ENCODE peak calls at places on chromosomes 13 and 19, in four cellular contexts. Y, X, L and U are unnamed samples.

GRCh38 chr19:47280183-47280797 is 5.6 kb downstream of the INAFM1 start:
- DNase-seq in Y (peak), X (peak), L (peak), U (peak)

GRCh38 chr13:100361504-100361903 is 227.1 kb downstream of the GGACT start:
- DNase-seq in Y (no peak), X (no peak), L (no peak), U (no peak)

GRCh38 chr19:16836906-16837362 is 7.7 kb downstream of the SIN3B start:
- DNase-seq in Y (no peak), X (no peak), L (no peak), U (no peak)

GRCh38 chr19:49933643-49934042 is 4.3 kb upstream of the NUP62 start:
- DNase-seq in Y (no peak), X (no peak), L (no peak), U (no peak)

GRCh38 chr19:58570770-58571574 is 2.2 kb downstream of the MZF1 start:
- DNase-seq in Y (peak), X (peak), L (no peak), U (no peak)

GRCh38 chr19:6828698-6829633 is 56.5 kb downstream of the VAV1 start:
- DNase-seq in Y (peak), X (no peak), L (peak), U (peak)

GRCh38 chr19:31232220-31232619 is 117.0 kb downstream of the TSHZ3 start:
- DNase-seq in Y (no peak), X (no peak), L (no peak), U (no peak)

GRCh38 chr19:22144394-22144793 is 52.4 kb downstream of the ZNF676 start:
- DNase-seq in Y (peak), X (no peak), L (peak), U (no peak)

GRCh38 chr13:20192470-20193141 is at the start of gene GJB2:
- DNase-seq in Y (peak), X (peak), L (no peak), U (peak)

GRCh38 chr19:30078381-30078910 is 136.4 kb downstream of the URI1 start:
- DNase-seq in Y (no peak), X (no peak), L (no peak), U (no peak)

GRCh38 chr19:4803736-4804695 is 12.5 kb downstream of the FEM1A start:
- DNase-seq in Y (peak), X (peak), L (peak), U (peak)

GRCh38 chr19:17402982-17403855 is 2.2 kb downstream of the BST2 start:
- DNase-seq in Y (peak), X (peak), L (peak), U (no peak)

GRCh38 chr13:29587645-29588044 is 7.8 kb downstream of the SLC7A1 start:
- DNase-seq in Y (no peak), X (no peak), L (no peak), U (no peak)

GRCh38 chr19:7982651-7983099 is 22.8 kb downstream of the ELAVL1 start:
- DNase-seq in Y (no peak), X (no peak), L (no peak), U (no peak)

GRCh38 chr13:53138369-53139036 is 109.9 kb downstream of the OLFM4 start:
- DNase-seq in Y (no peak), X (peak), L (no peak), U (no peak)

GRCh38 chr19:34044011-34044410 is 128.3 kb upstream of the LSM14A start:
- DNase-seq in Y (no peak), X (no peak), L (no peak), U (no peak)

GRCh38 chr19:12660980-12661379 is 5.6 kb downstream of the MAN2B1 start:
- DNase-seq in Y (no peak), X (no peak), L (no peak), U (no peak)

GRCh38 chr19:51803529-51803928 is 8.6 kb downstream of the FPR3 start:
- DNase-seq in Y (no peak), X (no peak), L (no peak), U (no peak)

GRCh38 chr19:38093587-38093986 is 130.4 kb downstream of the DPF1 start:
- DNase-seq in Y (no peak), X (no peak), L (no peak), U (no peak)

GRCh38 chr13:65093352-65093751 is 2136.8 kb downstream of the PCDH9 start:
- DNase-seq in Y (no peak), X (no peak), L (no peak), U (no peak)

GRCh38 chr13:111958612-111959395 is 108.1 kb upstream of the SOX1 start:
- DNase-seq in Y (no peak), X (no peak), L (no peak), U (no peak)

GRCh38 chr19:32824136-32824835 is 45.3 kb downstream of the SLC7A9 start:
- DNase-seq in Y (no peak), X (no peak), L (no peak), U (no peak)

GRCh38 chr19:35555301-35556005 is 8.0 kb downstream of the ATP4A start:
- DNase-seq in Y (no peak), X (no peak), L (peak), U (peak)

GRCh38 chr19:51034704-51035103 is at the start of gene KLK12:
- DNase-seq in Y (no peak), X (no peak), L (no peak), U (no peak)

GRCh38 chr13:100588350-100589177 is at the start of gene GGACT:
- DNase-seq in Y (peak), X (peak), L (peak), U (peak)

GRCh38 chr19:35890113-35890650 is 10.2 kb downstream of the NFKBID start:
- DNase-seq in Y (no peak), X (no peak), L (no peak), U (no peak)

GRCh38 chr19:38715540-38715939 is 28.7 kb downstream of the CAPN12 start:
- DNase-seq in Y (no peak), X (no peak), L (no peak), U (no peak)

GRCh38 chr13:98155475-98156111 is 12.7 kb downstream of the FARP1 start:
- DNase-seq in Y (no peak), X (no peak), L (no peak), U (no peak)

GRCh38 chr13:98565726-98566577 is 11.0 kb downstream of the STK24 start:
- DNase-seq in Y (no peak), X (no peak), L (peak), U (peak)

GRCh38 chr13:51770681-51771417 is 33.1 kb downstream of the DHRS12 start:
- DNase-seq in Y (no peak), X (no peak), L (peak), U (no peak)
- H2AFZ ChIP-seq in Y (no peak), X (no peak), L (no peak), U (no peak)

GRCh38 chr13:32068255-32068654 is 36.7 kb downstream of the FRY start:
- DNase-seq in Y (no peak), X (no peak), L (no peak), U (no peak)
- H2AFZ ChIP-seq in Y (no peak), X (no peak), L (no peak), U (peak)

GRCh38 chr13:74290324-74290773 is 156.1 kb upstream of the KLF12 start:
- DNase-seq in Y (no peak), X (peak), L (peak), U (peak)
- H2AFZ ChIP-seq in Y (no peak), X (no peak), L (peak), U (no peak)

GRCh38 chr13:39485314-39485700 is 117.7 kb downstream of the LHFPL6 start:
- DNase-seq in Y (no peak), X (no peak), L (no peak), U (no peak)

GRCh38 chr13:39481493-39481892 is 121.5 kb downstream of the LHFPL6 start:
- DNase-seq in Y (no peak), X (no peak), L (no peak), U (no peak)

GRCh38 chr13:39484506-39485313 is 118.3 kb downstream of the LHFPL6 start:
- DNase-seq in Y (no peak), X (no peak), L (no peak), U (no peak)

GRCh38 chr13:39483326-39483725 is 119.7 kb downstream of the LHFPL6 start:
- DNase-seq in Y (no peak), X (no peak), L (no peak), U (no peak)
- H2AFZ ChIP-seq in Y (no peak), X (no peak), L (no peak), U (no peak)